ENCODE peak calls at places on chromosomes 11 and 22, in eight cellular contexts. P is thoracic aorta; G is CD8-positive, alpha-beta T cell; O is mucosa of descending colon; C is heart right ventricle; H is psoas muscle; W is kidney; B is cardiac fibroblast. T is an unnamed sample.

GRCh38 chr22:22048981-22049531 is 66.5 kb upstream of the TOP3B start:
- DNase-seq in H (no peak), G (no peak), P (no peak), W (no peak), O (no peak), C (no peak), B (no peak), T (no peak)

GRCh38 chr11:83971063-83971462 is 684.9 kb upstream of the CCDC90B start:
- DNase-seq in P (no peak), G (no peak), W (no peak), B (peak; percentile 22), O (no peak), C (no peak), H (no peak), T (peak; percentile 22)

GRCh38 chr11:19766206-19766605 is 53.6 kb downstream of the NAV2 start:
- DNase-seq in O (no peak), W (no peak), C (no peak), B (peak; percentile 43), H (no peak), G (no peak), P (no peak), T (no peak)

GRCh38 chr11:71189768-71190315 is 62.5 kb downstream of the SHANK2 start:
- DNase-seq in B (no peak), C (no peak), W (peak; percentile 29), P (no peak), G (no peak), H (peak; percentile 30), O (no peak), T (no peak)

GRCh38 chr22:45454260-45454659 is 40.8 kb downstream of the RIBC2 start:
- DNase-seq in G (no peak), P (no peak), H (peak; percentile 12), B (no peak), O (no peak), C (no peak), W (no peak), T (no peak)

GRCh38 chr11:66846671-66847091 is 3.4 kb downstream of the RCE1 start:
- DNase-seq in W (peak; percentile 54), C (no peak), G (no peak), H (peak; percentile 43), P (no peak), B (peak; percentile 59), O (peak; percentile 49), T (no peak)

GRCh38 chr11:65787649-65788622 is 1.1 kb downstream of the OVOL1 start:
- DNase-seq in O (peak; percentile 87), W (peak; percentile 83), B (no peak), P (no peak), H (peak; percentile 30), G (no peak), C (no peak), T (no peak)

GRCh38 chr11:67410369-67410831 is 5.1 kb upstream of the CARNS1 start:
- DNase-seq in G (no peak), O (peak; percentile 54), B (no peak), H (no peak), C (no peak), W (no peak), P (no peak), T (no peak)

GRCh38 chr11:71304045-71304444 is 51.7 kb upstream of the SHANK2 start:
- DNase-seq in C (no peak), P (no peak), H (no peak), W (no peak), G (no peak), B (no peak), O (no peak), T (no peak)

GRCh38 chr11:8807544-8808225 is 103.3 kb upstream of the AKIP1 start:
- DNase-seq in O (no peak), B (peak; percentile 65), W (peak; percentile 72), P (no peak), G (no peak), H (peak; percentile 73), C (peak; percentile 46), T (peak; percentile 79)

GRCh38 chr11:43467958-43468357 is 109.2 kb downstream of the TTC17 start:
- DNase-seq in O (no peak), G (no peak), P (no peak), C (no peak), H (no peak), B (no peak), W (no peak), T (no peak)

GRCh38 chr11:65915821-65916251 is 3.0 kb downstream of the C11orf68 start:
- DNase-seq in P (peak; percentile 87), W (peak; percentile 92), G (no peak), H (peak; percentile 96), C (peak; percentile 71), B (peak; percentile 99), O (peak; percentile 82), T (peak; percentile 95)

GRCh38 chr22:46052331-46052771 is 75.4 kb upstream of the WNT7B start:
- DNase-seq in B (peak; percentile 14), W (peak; percentile 74), G (no peak), H (peak; percentile 51), O (no peak), C (no peak), P (no peak), T (no peak)

GRCh38 chr11:68954970-68955958 is 25.5 kb downstream of the MRGPRD start:
- DNase-seq in W (no peak), C (peak; percentile 47), B (peak; percentile 57), H (peak; percentile 64), O (peak; percentile 79), P (no peak), G (no peak), T (peak; percentile 10)

GRCh38 chr11:5624489-5625278 is at the start of gene TRIM34:
- DNase-seq in W (no peak), H (no peak), G (peak; percentile 19), O (no peak), P (no peak), C (peak; percentile 65), B (peak; percentile 74), T (peak; percentile 73)

GRCh38 chr11:27864046-27865025 is 164.1 kb upstream of the BDNF start:
- DNase-seq in W (peak; percentile 88), O (peak; percentile 69), G (no peak), B (no peak), C (no peak), P (no peak), H (no peak), T (peak; percentile 28)

GRCh38 chr11:92152245-92152644 is 72.4 kb upstream of the FAT3 start:
- DNase-seq in G (no peak), C (no peak), B (no peak), O (no peak), W (no peak), H (no peak), P (no peak), T (no peak)

GRCh38 chr11:117633976-117634755 is 162.8 kb downstream of the DSCAML1 start:
- DNase-seq in G (no peak), C (no peak), P (no peak), W (no peak), B (no peak), O (no peak), H (no peak), T (no peak)
- H3K4me3 ChIP-seq in G (no peak overlapping the region), C (no peak overlapping the region), P (no peak overlapping the region), W (no peak overlapping the region), B (no peak overlapping the region), O (no peak overlapping the region), H (no peak overlapping the region), T (no peak overlapping the region)

GRCh38 chr11:17543041-17543440 is 1.2 kb downstream of the USH1C start:
- DNase-seq in P (no peak), C (no peak), H (peak; percentile 27), O (no peak), B (no peak), W (no peak), G (no peak), T (no peak)

GRCh38 chr11:17544181-17544622 is at the start of gene USH1C:
- DNase-seq in H (no peak), C (no peak), P (no peak), O (peak; percentile 74), B (no peak), G (no peak), W (peak; percentile 80), T (no peak)

GRCh38 chr11:17542249-17542648 is 2.0 kb downstream of the USH1C start:
- DNase-seq in H (no peak), C (no peak), O (peak; percentile 88), B (no peak), W (no peak), G (no peak), P (no peak), T (no peak)

GRCh38 chr11:17541330-17541885 is 2.8 kb downstream of the USH1C start:
- DNase-seq in O (no peak), G (no peak), P (no peak), W (no peak), C (no peak), B (no peak), H (peak; percentile 12), T (no peak)

GRCh38 chr11:17543574-17544180 is 539 bp downstream of the USH1C start:
- DNase-seq in G (no peak), C (no peak), H (no peak), W (no peak), B (no peak), O (no peak), P (no peak), T (no peak)
- H3K4me3 ChIP-seq in G (no peak overlapping the region), C (no peak overlapping the region), H (peak overlapping the region; percentile 32), W (peak overlapping the region; percentile 59), B (no peak overlapping the region), O (peak overlapping the region; percentile 57), P (peak overlapping the region; percentile 34), T (no peak overlapping the region)

DNA sequence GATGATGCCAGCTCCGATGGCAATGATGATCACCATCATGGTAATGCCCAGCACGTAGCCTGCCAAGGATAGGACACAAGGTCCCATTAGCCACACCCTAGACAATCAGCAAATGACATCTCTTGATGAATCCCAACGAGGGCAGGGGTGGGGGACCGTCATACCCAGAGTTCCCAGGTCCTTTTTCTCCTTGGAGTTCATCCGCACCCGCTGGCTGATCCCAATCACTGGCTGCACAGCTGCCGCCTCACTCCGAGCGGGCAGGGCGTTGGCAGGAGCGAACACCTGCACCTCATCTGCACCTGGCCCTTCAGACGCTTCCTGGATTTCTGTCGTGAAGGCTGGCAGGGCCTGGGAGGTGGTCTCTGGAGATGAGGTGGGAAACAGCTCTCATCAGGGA is 3.0 kb downstream of the PIK3IP1 start:
- DNase-seq in P (no peak), C (no peak), H (no peak), O (peak; percentile 86), W (no peak), G (no peak), B (no peak), T (no peak)
- H3K4me3 ChIP-seq in P (peak overlapping the region; percentile 81), C (no peak overlapping the region), H (no peak overlapping the region), O (no peak overlapping the region), W (no peak overlapping the region), G (peak overlapping the region; percentile 97), B (no peak overlapping the region), T (no peak overlapping the region)

DNA sequence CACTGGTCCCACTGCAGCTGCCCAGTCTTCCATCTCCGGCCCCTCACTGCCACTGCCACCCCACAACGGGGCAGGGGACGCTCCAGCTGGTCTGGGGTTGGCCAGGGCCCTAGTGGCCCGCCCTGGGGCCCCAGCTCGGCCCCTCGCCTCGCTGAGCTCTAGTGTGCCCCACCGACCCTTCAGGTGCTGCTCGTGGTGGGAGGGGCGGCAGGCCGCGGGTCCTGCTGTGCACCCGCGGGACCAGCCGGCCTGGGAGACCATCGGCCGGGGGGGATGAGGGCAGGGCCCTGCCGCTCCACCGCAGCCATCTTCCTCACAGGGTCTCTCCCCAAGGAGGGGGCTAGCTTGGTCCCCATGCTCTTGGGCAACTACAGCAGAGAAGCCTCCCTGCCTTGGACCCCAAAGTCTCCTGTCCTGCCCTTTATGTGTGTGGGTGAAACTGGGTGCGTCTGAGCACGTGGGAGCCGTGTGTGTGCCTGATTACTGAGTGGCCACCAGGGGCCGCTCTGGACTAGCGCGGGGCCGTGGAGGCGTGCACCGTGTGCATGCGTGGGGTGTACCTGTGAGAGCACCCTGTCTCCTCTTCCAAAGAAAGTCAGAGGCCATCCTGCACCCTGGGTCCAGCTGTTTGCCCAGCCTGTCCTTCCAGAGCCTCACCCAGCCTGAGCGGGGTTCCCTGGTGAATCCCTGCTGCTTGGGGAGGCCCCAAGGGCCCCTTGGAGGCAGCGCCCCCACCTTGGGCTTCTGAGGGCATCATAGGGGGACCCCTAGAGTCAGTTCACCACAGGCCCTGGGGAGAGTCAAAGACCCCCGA is 6.0 kb upstream of the ACR start:
- DNase-seq in B (peak; percentile 54), P (no peak), O (no peak), G (peak; percentile 31), H (peak; percentile 53), C (peak; percentile 22), W (peak; percentile 66), T (peak; percentile 32)
- H3K4me3 ChIP-seq in B (peak overlapping the region; percentile 10), P (no peak overlapping the region), O (no peak overlapping the region), G (no peak overlapping the region), H (no peak overlapping the region), C (no peak overlapping the region), W (no peak overlapping the region), T (peak overlapping the region; percentile 23)

T was measured in bronchial epithelial cell.